ENCODE peak calls at places on chromosome 10, in six cellular contexts. M is astrocyte; J is Panc1; Q is activated CD8-positive, alpha-beta T cell treated with anti-CD3 and anti-CD28 coated beads for 36 hours; H is kidney; I is Calu3. S is an unnamed sample.

GRCh38 chr10:30918651-30919050 is 113.0 kb downstream of the ZNF438 start:
- DNase-seq in M (no peak), J (no peak), Q (no peak), H (no peak), I (no peak), S (no peak)

GRCh38 chr10:114179747-114180146 is 594 bp downstream of the TDRD1 start:
- DNase-seq in M (no peak), J (no peak), Q (no peak), H (no peak), I (no peak), S (no peak)

GRCh38 chr10:72334832-72335393 is 19.8 kb downstream of the DNAJB12 start:
- DNase-seq in M (peak; percentile 93), J (no peak), Q (peak; percentile 96), H (peak; percentile 99), I (peak; percentile 92), S (peak; percentile 77)

GRCh38 chr10:13987472-13987871 is 343.3 kb downstream of the FRMD4A start:
- DNase-seq in M (peak; percentile 87), J (no peak), Q (peak; percentile 14), H (no peak), I (no peak), S (no peak)

GRCh38 chr10:7797582-7797981 is 9.6 kb downstream of the ATP5F1C start:
- DNase-seq in M (peak; percentile 97), J (no peak), Q (peak; percentile 21), H (no peak), I (peak; percentile 54), S (no peak)

GRCh38 chr10:91124016-91124415 is 96.4 kb upstream of the PCGF5 start:
- DNase-seq in M (no peak), J (no peak), Q (no peak), H (no peak), I (no peak), S (no peak)

GRCh38 chr10:133378251-133379096 is 588 bp upstream of the PAOX start:
- DNase-seq in M (peak; percentile 18), J (no peak), Q (peak; percentile 70), H (peak; percentile 94), I (peak; percentile 34), S (peak; percentile 84)

GRCh38 chr10:7853226-7853891 is 35.1 kb downstream of the TAF3 start:
- DNase-seq in M (no peak), J (no peak), Q (no peak), H (no peak), I (no peak), S (no peak)

GRCh38 chr10:31819393-31819820 is 109.2 kb downstream of the ARHGAP12 start:
- DNase-seq in M (peak; percentile 63), J (no peak), Q (no peak), H (no peak), I (no peak), S (no peak)

GRCh38 chr10:74292871-74293427 is 141.9 kb downstream of the ADK start:
- DNase-seq in M (peak; percentile 93), J (no peak), Q (no peak), H (no peak), I (peak; percentile 34), S (no peak)

GRCh38 chr10:77936697-77937567 is 10.4 kb upstream of the DLG5 start:
- DNase-seq in M (no peak), J (no peak), Q (no peak), H (no peak), I (no peak), S (no peak)

GRCh38 chr10:43879742-43880141 is 231.1 kb upstream of the ZNF32 start:
- DNase-seq in M (no peak), J (no peak), Q (no peak), H (no peak), I (no peak), S (no peak)

GRCh38 chr10:124243702-124244121 is 150.3 kb upstream of the CHST15 start:
- DNase-seq in M (no peak), J (no peak), Q (no peak), H (no peak), I (no peak), S (no peak)
- TF ChIP-seq CTCF in M (no peak), J (no peak), Q (no peak), H (no peak), I (no peak), S (no peak)

DNA sequence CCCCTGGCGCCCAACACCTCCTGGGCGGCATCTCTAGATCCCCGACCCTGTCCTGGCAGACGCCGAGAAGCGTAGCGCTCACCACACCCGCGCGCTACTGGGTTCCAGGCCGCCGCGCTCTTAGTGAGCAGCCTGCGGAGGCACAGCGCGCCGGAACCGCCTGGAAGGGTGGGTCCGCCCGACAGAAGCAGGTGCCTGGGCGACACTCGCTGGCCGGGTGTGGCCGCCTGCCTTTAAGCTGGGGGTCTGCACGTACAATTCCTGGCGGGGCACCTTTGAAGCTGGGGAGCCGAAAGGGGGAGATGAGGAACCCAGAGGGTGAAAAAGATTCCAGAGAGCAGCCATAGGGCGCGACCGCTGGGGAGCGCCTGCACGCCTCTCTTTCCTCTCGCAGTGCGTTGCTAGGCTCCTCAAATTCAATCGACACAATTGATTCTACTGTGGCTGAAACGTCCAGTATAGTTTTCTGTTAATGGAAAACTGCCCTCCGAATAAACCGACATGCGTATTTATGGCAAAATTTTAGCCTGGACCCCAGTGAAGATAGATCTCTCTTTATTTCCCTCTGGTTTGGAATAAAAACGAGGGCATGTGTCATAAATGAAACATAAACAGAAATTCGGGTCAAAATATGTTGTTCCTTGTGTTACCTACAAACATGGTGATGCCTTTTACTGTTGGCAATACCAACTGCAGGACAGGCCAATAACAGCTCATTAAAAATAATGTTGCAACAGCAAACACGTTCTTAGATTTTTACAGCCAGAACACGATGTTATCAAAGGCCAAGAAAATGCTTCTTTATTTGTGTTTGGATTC is 4.6 kb downstream of the HMX3 start:
- DNase-seq in M (no peak), J (no peak), Q (peak; percentile 36), H (no peak), I (peak; percentile 27), S (peak; percentile 51)
- TF ChIP-seq CTCF in M (no peak), J (peak; percentile 77), Q (no peak), H (no peak), I (no peak), S (peak; percentile 29)

DNA sequence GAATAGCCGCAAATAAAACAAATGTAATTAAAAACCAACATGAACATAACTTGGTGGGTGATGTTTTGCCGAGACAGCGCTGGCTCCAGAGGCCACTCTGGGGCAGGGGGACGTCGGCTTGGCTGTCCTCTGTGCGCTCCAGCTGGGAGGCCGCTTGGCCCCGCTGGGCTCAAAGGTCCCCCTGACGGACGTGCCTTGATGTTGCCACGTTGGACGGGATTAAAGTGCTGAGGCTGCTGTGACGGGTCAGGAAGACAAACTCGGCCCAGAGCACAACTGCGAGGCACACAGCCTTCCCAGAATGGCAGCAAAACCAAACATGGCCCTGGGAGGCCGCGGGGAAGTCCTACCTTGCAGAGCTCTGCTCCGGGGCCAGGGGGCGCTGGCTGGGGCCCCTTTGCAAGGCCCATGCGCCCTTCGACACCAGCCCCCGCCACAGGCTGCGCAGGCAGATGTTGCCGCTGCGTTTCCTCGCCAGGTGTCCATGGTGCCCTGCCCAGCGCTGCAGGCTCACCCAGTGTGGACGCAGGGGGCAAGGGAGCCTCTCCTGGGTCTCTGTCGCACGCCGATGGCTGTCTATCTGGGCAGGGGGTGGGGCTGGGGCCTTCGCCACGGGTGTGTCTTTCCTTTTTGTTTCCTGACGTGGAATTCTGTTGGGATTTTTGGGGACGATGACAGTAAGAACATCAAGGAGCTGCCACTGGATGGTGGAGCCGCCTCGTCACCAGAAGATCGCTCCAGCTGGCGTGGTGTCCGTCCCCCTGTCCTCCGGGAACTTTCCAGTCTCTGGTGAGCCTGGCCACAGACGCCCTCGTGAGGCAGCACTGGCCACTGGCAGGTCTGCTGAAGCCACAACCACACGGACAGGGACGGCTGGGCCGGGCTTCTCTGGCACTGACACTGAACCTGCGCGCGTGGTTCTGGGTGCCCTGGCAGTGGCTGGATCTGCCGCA is 99.6 kb upstream of the DIP2C start:
- DNase-seq in M (peak; percentile 63), J (peak; percentile 20), Q (peak; percentile 65), H (peak; percentile 94), I (no peak), S (peak; percentile 75)
- TF ChIP-seq CTCF in M (peak; percentile 46), J (peak; percentile 82), Q (peak; percentile 40), H (peak; percentile 58), I (no peak), S (peak; percentile 30)

DNA sequence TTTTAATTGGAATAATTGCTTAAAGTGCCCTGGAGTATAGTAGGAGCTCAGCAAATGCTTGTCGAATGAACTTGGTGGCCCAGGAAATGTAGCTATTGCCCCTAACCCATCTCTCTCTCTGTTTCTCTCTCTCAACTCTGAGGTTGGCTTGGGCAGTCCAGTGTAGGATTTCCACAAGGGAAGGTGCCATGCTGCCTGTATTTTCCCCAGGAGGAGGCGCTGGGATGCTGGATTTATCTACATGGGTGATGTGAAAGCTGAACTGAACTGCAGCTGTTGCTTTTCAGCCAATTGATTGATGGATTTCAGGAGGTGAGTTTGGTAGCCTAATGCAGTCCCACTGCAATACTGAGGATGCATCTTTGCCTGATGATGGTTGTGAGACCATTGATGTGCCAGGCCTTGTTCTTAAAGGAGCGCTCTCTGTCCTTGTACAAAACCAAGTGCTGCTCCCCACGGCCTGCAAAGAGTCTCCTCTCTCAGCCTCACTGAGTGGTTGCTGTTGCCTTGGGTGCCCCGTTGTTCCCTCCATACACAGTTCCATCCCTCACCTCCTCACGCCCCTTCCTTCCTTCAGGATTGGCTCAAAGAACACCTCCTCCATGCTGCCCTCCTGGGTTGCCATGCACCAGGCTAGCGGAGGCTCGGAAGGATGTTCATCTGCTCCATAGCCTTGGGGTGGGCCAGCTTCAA is 200.6 kb downstream of the GLRX3 start:
- DNase-seq in M (no peak), J (no peak), Q (no peak), H (peak; percentile 17), I (no peak), S (no peak)
- TF ChIP-seq CTCF in M (no peak), J (peak; percentile 56), Q (no peak), H (peak; percentile 7), I (no peak), S (no peak)

DNA sequence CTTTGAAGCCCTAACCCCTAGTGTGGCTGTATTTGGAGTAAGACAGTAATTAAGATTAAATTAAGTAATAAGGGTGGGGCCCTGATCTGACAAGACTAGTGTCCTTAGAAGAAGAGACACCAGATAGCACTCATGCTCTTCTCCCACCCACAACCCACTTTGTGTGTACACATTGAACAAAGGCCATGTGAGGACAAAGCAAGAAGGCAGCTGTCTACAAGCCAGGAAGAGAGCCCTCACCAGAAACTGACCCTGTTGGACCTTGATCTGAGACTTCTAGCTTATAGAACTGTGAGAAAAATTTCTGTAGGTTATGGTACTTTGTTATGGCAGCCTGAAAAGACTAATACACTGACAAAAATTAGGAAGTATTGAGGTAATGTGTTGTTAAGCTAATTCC is 59.8 kb downstream of the ZFAND4 start:
- DNase-seq in M (no peak), J (no peak), Q (no peak), H (no peak), I (no peak), S (no peak)
- TF ChIP-seq CTCF in M (no peak), J (no peak), Q (no peak), H (no peak), I (no peak), S (no peak)

S was measured in GM20000.